ENCODE peak calls at places on chromosomes 16 and 17, in five cellular contexts. T is upper lobe of left lung, X is K562, U is HepG2, I is GM12878. W is an unnamed sample.

GRCh38 chr16:4323845-4324478 is 8.1 kb downstream of the GLIS2 start:
- ATAC-seq in I (no peak), U (peak; percentile 26), X (peak; percentile 73), T (peak; percentile 63), W (peak; percentile 75)

GRCh38 chr16:46895399-46896313 is 11.5 kb downstream of the GPT2 start:
- ATAC-seq in I (no peak), T (no peak), X (peak; percentile 50), U (peak; percentile 84), W (no peak)

GRCh38 chr17:18119938-18120337 is 11.4 kb downstream of the MYO15A start:
- ATAC-seq in T (no peak), U (no peak), I (no peak), X (no peak), W (no peak)

GRCh38 chr17:33697557-33697956 is 404.5 kb upstream of the ASIC2 start:
- ATAC-seq in I (no peak), U (no peak), T (no peak), X (no peak), W (no peak)

GRCh38 chr16:71848622-71849021 is 2.8 kb downstream of the ATXN1L start:
- ATAC-seq in I (no peak), X (no peak), U (no peak), T (no peak), W (no peak)

GRCh38 chr17:10036511-10037061 is 131.5 kb upstream of the RCVRN start:
- ATAC-seq in I (no peak), U (peak; percentile 76), T (peak; percentile 86), X (no peak), W (peak; percentile 81)

GRCh38 chr16:67760206-67760605 is 41.1 kb upstream of the GFOD2 start:
- ATAC-seq in I (no peak), U (no peak), T (no peak), X (no peak), W (no peak)

GRCh38 chr17:38325221-38325851 is 18.4 kb downstream of the GPR179 start:
- ATAC-seq in I (peak; percentile 22), T (no peak), U (no peak), X (peak; percentile 68), W (no peak)

GRCh38 chr17:78281249-78281865 is 49.9 kb downstream of the TMEM235 start:
- ATAC-seq in I (no peak), U (peak; percentile 33), X (no peak), T (no peak), W (no peak)

GRCh38 chr16:77227745-77228144 is 28.5 kb downstream of the SYCE1L start:
- ATAC-seq in X (no peak), T (no peak), U (no peak), I (peak; percentile 95), W (no peak)

GRCh38 chr16:23742761-23743160 is 12.1 kb upstream of the CHP2 start:
- ATAC-seq in T (no peak), I (no peak), X (peak; percentile 61), U (no peak), W (no peak)

GRCh38 chr17:36602030-36602737 is 801 bp downstream of the MRM1 start:
- ATAC-seq in I (peak; percentile 31), X (peak; percentile 23), U (peak; percentile 25), T (peak; percentile 18), W (no peak)

GRCh38 chr17:16418684-16419066 is 3.3 kb downstream of the TRPV2 start:
- ATAC-seq in X (no peak), U (no peak), T (no peak), I (peak; percentile 2), W (no peak)

GRCh38 chr16:53912155-53912554 is 208.2 kb downstream of the FTO start:
- ATAC-seq in X (no peak), I (peak; percentile 95), U (no peak), T (no peak), W (no peak)

GRCh38 chr17:29430275-29430674 is 40.1 kb downstream of the TAOK1 start:
- ATAC-seq in X (no peak), T (no peak), I (no peak), U (peak; percentile 40), W (no peak)

GRCh38 chr16:89437251-89437987 is 52.9 kb downstream of the ANKRD11 start:
- ATAC-seq in T (no peak), I (no peak), U (no peak), X (no peak), W (no peak)

GRCh38 chr17:80612997-80613731 is 68.5 kb downstream of the RPTOR start:
- ATAC-seq in I (no peak), T (no peak), X (no peak), U (no peak), W (no peak)

GRCh38 chr17:11485802-11486421 is 112.4 kb upstream of the DNAH9 start:
- ATAC-seq in T (no peak), U (no peak), X (no peak), I (no peak), W (no peak)

GRCh38 chr16:9125658-9126492 is 34.4 kb downstream of the HAPSTR1 start:
- ATAC-seq in T (no peak), X (peak; percentile 31), I (peak; percentile 8), U (peak; percentile 2), W (no peak)

GRCh38 chr16:83983491-83983890 is 15.4 kb downstream of the NECAB2 start:
- ATAC-seq in I (no peak), X (no peak), T (no peak), U (no peak), W (no peak)

GRCh38 chr17:16255481-16255901 is 38.5 kb downstream of the PIGL start:
- ATAC-seq in X (peak; percentile 25), U (peak; percentile 74), I (no peak), T (peak; percentile 70), W (peak; percentile 69)

GRCh38 chr16:86044881-86045600 is 146.1 kb downstream of the IRF8 start:
- ATAC-seq in I (peak; percentile 58), T (no peak), U (no peak), X (no peak), W (no peak)

GRCh38 chr17:61355475-61355874 is 44.2 kb upstream of the TBX2 start:
- ATAC-seq in U (no peak), I (no peak), T (no peak), X (no peak), W (no peak)

GRCh38 chr17:47253541-47254402 is at the start of gene ITGB3:
- ATAC-seq in I (peak; percentile 93), U (peak; percentile 96), X (peak; percentile 98), T (peak; percentile 94), W (peak; percentile 93)

GRCh38 chr17:43713494-43714162 is 45.0 kb downstream of the SOST start:
- ATAC-seq in U (peak; percentile 78), T (peak; percentile 71), I (peak; percentile 83), X (no peak), W (peak; percentile 66)

DNA sequence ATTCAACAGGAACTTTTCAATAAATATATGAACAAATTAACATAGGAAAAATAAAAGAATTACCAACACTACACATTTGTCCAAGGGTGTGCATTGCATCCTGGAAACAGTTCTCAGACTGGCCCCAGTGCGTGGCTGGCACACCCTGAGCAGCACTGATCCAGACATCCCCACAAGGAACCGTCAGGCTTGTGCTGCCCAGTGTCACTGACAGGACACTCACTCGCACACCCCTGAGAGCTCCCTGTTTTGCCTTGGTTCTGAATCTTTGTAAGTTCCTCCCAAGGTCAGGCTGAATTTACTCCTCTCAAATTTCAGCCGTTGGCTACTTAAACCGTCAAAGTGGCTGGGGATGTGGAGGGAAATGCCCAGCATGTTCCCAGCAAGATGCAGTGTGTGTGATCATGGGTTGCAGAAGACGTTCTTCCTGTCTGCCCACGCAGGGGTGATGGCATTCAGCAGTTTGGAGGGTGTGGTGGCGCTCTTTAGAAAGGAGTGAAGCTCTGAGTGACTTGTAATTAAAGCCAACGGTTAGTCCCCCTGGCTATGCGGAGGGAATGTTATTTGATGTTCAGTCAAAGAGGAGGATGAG is 1.7 kb downstream of the MT2A start:
- ATAC-seq in I (peak; percentile 49), T (peak; percentile 38), X (no peak), U (no peak), W (no peak)
- TF ChIP-seq EP300 in I (no peak), T (peak; percentile 97), X (no peak), U (no peak), W (no peak)

GRCh38 chr17:76250141-76250540 is 9.8 kb upstream of the RNF157 start:
- ATAC-seq in X (no peak), T (no peak), I (no peak), U (no peak), W (no peak)

GRCh38 chr17:76246080-76247066 is 6.1 kb upstream of the RNF157 start:
- ATAC-seq in X (peak; percentile 92), T (peak; percentile 67), U (peak; percentile 86), I (peak; percentile 100), W (peak; percentile 39)

GRCh38 chr17:76251478-76252039 is 11.3 kb upstream of the RNF157 start:
- ATAC-seq in T (peak; percentile 10), U (peak; percentile 36), X (no peak), I (no peak), W (no peak)

GRCh38 chr17:76247304-76247703 is 7.0 kb upstream of the RNF157 start:
- ATAC-seq in X (no peak), T (no peak), I (no peak), U (no peak), W (no peak)

DNA sequence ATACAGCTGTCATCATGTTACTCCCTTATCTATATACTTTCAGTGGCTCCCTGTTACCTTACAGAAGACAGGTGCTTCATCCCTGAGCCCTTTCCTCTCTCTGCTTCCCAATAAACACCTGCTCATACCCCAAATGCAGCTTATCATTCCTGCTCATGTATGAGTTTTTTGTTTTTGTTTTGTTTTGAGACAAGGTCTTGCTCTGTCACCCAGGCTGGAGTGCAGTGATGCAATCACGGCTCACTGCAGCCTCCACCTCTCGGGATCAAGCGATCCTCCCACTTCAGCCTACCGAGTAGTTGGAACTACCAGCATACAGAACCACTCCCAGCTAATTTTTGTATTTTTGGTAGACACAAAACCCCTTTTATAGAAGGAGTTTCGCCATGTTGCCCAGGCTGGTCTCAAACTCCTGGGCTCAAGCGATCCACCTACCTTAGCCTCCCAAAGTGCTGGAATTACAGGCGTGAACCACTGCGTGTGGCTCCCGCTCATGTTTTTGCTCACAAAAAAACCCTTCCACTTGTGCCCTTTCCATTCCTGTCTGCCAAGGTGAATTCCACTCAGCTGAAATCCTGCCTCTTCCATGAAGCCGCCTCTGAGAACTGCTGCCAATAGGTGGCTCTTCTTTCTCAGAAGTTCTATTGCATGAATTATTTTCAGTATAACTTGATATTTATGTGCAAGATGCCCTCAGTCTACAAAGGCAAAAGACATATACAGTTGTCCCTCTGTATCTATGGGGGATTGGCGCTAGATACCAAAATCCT is 7.9 kb upstream of the RNF157 start:
- ATAC-seq in I (no peak), U (no peak), T (no peak), X (peak; percentile 15), W (no peak)
- TF ChIP-seq CTCF in I (no peak), U (peak; percentile 31), T (no peak), X (peak; percentile 3), W (no peak)

GRCh38 chr17:76993636-76994035 is 125.4 kb downstream of the MGAT5B start:
- ATAC-seq in X (no peak), T (no peak), I (no peak), U (no peak), W (no peak)
- H3K27me3 ChIP-seq in X (peaks cover 76% of the 10 kb centered on the region), T (no peaks in the 10 kb centered on the region), I (no peaks in the 10 kb centered on the region), U (peaks cover 2% of the 10 kb centered on the region), W (peaks cover 49% of the 10 kb centered on the region)

GRCh38 chr17:64107517-64108235 is 22.3 kb downstream of the ERN1 start:
- ATAC-seq in X (no peak), U (peak; percentile 40), I (peak; percentile 64), T (no peak), W (no peak)

GRCh38 chr17:64109400-64109799 is 20.5 kb downstream of the ERN1 start:
- ATAC-seq in I (no peak), X (no peak), T (no peak), U (no peak), W (no peak)

GRCh38 chr17:64110436-64111152 is 19.4 kb downstream of the ERN1 start:
- ATAC-seq in U (no peak), X (peak; percentile 68), T (no peak), I (no peak), W (no peak)

GRCh38 chr17:64103751-64104364 is 26.1 kb downstream of the ERN1 start:
- ATAC-seq in I (peak; percentile 65), T (peak; percentile 38), U (no peak), X (no peak), W (no peak)

GRCh38 chr17:64106918-64107317 is 23.0 kb downstream of the ERN1 start:
- ATAC-seq in X (no peak), T (no peak), I (no peak), U (no peak), W (no peak)
- TF ChIP-seq EP300 in X (no peak), T (no peak), I (no peak), U (no peak), W (no peak)